ENCODE peak calls at places on chromosomes 2 and 18, in nine cellular contexts. One of them, this sample, is unnamed.

GRCh38 chr2:159982842-159983785 is 79.3 kb downstream of the PLA2R1 start:
- DNase-seq in transverse colon: no peak
- DNase-seq in K562: no peak
- DNase-seq in HepG2: no peak
- DNase-seq in ovary: no peak
- DNase-seq in H1: no peak
- DNase-seq in tibial nerve: no peak
- DNase-seq in sigmoid colon: no peak
- DNase-seq in A549: no peak
- DNase-seq in this sample: no peak

GRCh38 chr2:167196461-167197252 is 308.4 kb downstream of the XIRP2 start:
- DNase-seq in tibial nerve: peak
- DNase-seq in K562: no peak
- DNase-seq in H1: no peak
- DNase-seq in sigmoid colon: no peak
- DNase-seq in A549: no peak
- DNase-seq in HepG2: no peak
- DNase-seq in transverse colon: no peak
- DNase-seq in ovary: no peak
- DNase-seq in this sample: peak

GRCh38 chr18:48804856-48805610 is 145.7 kb downstream of the SMAD7 start:
- DNase-seq in tibial nerve: no peak
- DNase-seq in transverse colon: peak
- DNase-seq in H1: no peak
- DNase-seq in sigmoid colon: peak
- DNase-seq in A549: no peak
- DNase-seq in K562: no peak
- DNase-seq in ovary: peak
- DNase-seq in HepG2: no peak
- DNase-seq in this sample: peak

GRCh38 chr2:8241317-8241716 is 440.5 kb upstream of the ID2 start:
- DNase-seq in HepG2: peak
- DNase-seq in tibial nerve: no peak
- DNase-seq in sigmoid colon: no peak
- DNase-seq in transverse colon: no peak
- DNase-seq in ovary: no peak
- DNase-seq in K562: no peak
- DNase-seq in H1: no peak
- DNase-seq in A549: no peak
- DNase-seq in this sample: no peak

GRCh38 chr18:72376256-72376655 is 167.9 kb downstream of the CBLN2 start:
- DNase-seq in transverse colon: no peak
- DNase-seq in sigmoid colon: no peak
- DNase-seq in A549: no peak
- DNase-seq in ovary: no peak
- DNase-seq in HepG2: no peak
- DNase-seq in tibial nerve: no peak
- DNase-seq in H1: no peak
- DNase-seq in K562: no peak
- DNase-seq in this sample: no peak

GRCh38 chr18:77131100-77131651 is 1.4 kb downstream of the MBP start:
- DNase-seq in sigmoid colon: peak
- DNase-seq in H1: no peak
- DNase-seq in transverse colon: peak
- DNase-seq in ovary: peak
- DNase-seq in HepG2: no peak
- DNase-seq in A549: no peak
- DNase-seq in tibial nerve: peak
- DNase-seq in K562: no peak
- DNase-seq in this sample: peak

GRCh38 chr2:136384541-136385303 is 266.8 kb upstream of the CXCR4 start:
- DNase-seq in sigmoid colon: no peak
- DNase-seq in H1: no peak
- DNase-seq in A549: peak
- DNase-seq in K562: peak
- DNase-seq in HepG2: peak
- DNase-seq in ovary: no peak
- DNase-seq in tibial nerve: peak
- DNase-seq in transverse colon: peak
- DNase-seq in this sample: no peak

GRCh38 chr2:32485399-32485798 is 128.6 kb downstream of the BIRC6 start:
- DNase-seq in K562: no peak
- DNase-seq in ovary: no peak
- DNase-seq in transverse colon: no peak
- DNase-seq in tibial nerve: no peak
- DNase-seq in sigmoid colon: no peak
- DNase-seq in A549: no peak
- DNase-seq in H1: no peak
- DNase-seq in HepG2: no peak
- DNase-seq in this sample: no peak

GRCh38 chr2:64018715-64019082 is 529 bp downstream of the VPS54 start:
- DNase-seq in A549: no peak
- DNase-seq in K562: no peak
- DNase-seq in ovary: peak
- DNase-seq in HepG2: no peak
- DNase-seq in sigmoid colon: peak
- DNase-seq in transverse colon: peak
- DNase-seq in tibial nerve: peak
- DNase-seq in H1: no peak
- DNase-seq in this sample: peak

GRCh38 chr2:240462073-240462703 is 26.7 kb downstream of the GPC1 start:
- DNase-seq in K562: no peak
- DNase-seq in sigmoid colon: peak
- DNase-seq in A549: no peak
- DNase-seq in tibial nerve: no peak
- DNase-seq in transverse colon: peak
- DNase-seq in H1: no peak
- DNase-seq in ovary: peak
- DNase-seq in HepG2: no peak
- DNase-seq in this sample: peak

GRCh38 chr2:158598856-158599517 is 142.2 kb downstream of the PKP4 start:
- DNase-seq in transverse colon: no peak
- DNase-seq in A549: no peak
- DNase-seq in ovary: no peak
- DNase-seq in tibial nerve: no peak
- DNase-seq in HepG2: no peak
- DNase-seq in H1: no peak
- DNase-seq in K562: no peak
- DNase-seq in sigmoid colon: no peak
- DNase-seq in this sample: no peak

GRCh38 chr2:121037480-121037879 is 247.5 kb downstream of the TFCP2L1 start:
- DNase-seq in A549: no peak
- DNase-seq in H1: no peak
- DNase-seq in ovary: no peak
- DNase-seq in transverse colon: no peak
- DNase-seq in tibial nerve: no peak
- DNase-seq in HepG2: no peak
- DNase-seq in K562: no peak
- DNase-seq in sigmoid colon: no peak
- DNase-seq in this sample: peak

GRCh38 chr2:171995586-171995985 is 4.2 kb upstream of the METAP1D start:
- DNase-seq in transverse colon: no peak
- DNase-seq in H1: no peak
- DNase-seq in sigmoid colon: no peak
- DNase-seq in tibial nerve: no peak
- DNase-seq in HepG2: no peak
- DNase-seq in A549: no peak
- DNase-seq in ovary: no peak
- DNase-seq in K562: no peak
- DNase-seq in this sample: no peak

GRCh38 chr2:155815851-155816250 is 516.7 kb downstream of the NR4A2 start:
- DNase-seq in HepG2: peak
- DNase-seq in transverse colon: no peak
- DNase-seq in A549: no peak
- DNase-seq in H1: peak
- DNase-seq in ovary: no peak
- DNase-seq in tibial nerve: no peak
- DNase-seq in sigmoid colon: no peak
- DNase-seq in K562: peak
- DNase-seq in this sample: no peak
- TF ChIP-seq EP300 in HepG2: no peak
- TF ChIP-seq EP300 in transverse colon: no peak
- TF ChIP-seq EP300 in A549: no peak
- TF ChIP-seq EP300 in H1: no peak
- TF ChIP-seq EP300 in ovary: no peak
- TF ChIP-seq EP300 in tibial nerve: no peak
- TF ChIP-seq EP300 in sigmoid colon: no peak
- TF ChIP-seq EP300 in K562: no peak
- TF ChIP-seq EP300 in this sample: no peak

GRCh38 chr2:209876211-209876610 is 104.6 kb downstream of the UNC80 start:
- DNase-seq in tibial nerve: no peak
- DNase-seq in sigmoid colon: no peak
- DNase-seq in A549: no peak
- DNase-seq in K562: no peak
- DNase-seq in transverse colon: no peak
- DNase-seq in H1: no peak
- DNase-seq in ovary: no peak
- DNase-seq in HepG2: no peak
- DNase-seq in this sample: no peak

GRCh38 chr2:209875270-209875669 is 103.6 kb downstream of the UNC80 start:
- DNase-seq in transverse colon: no peak
- DNase-seq in sigmoid colon: no peak
- DNase-seq in ovary: no peak
- DNase-seq in HepG2: no peak
- DNase-seq in H1: no peak
- DNase-seq in tibial nerve: no peak
- DNase-seq in K562: no peak
- DNase-seq in A549: no peak
- DNase-seq in this sample: no peak

GRCh38 chr2:209878701-209879100 is 107.1 kb downstream of the UNC80 start:
- DNase-seq in ovary: no peak
- DNase-seq in tibial nerve: no peak
- DNase-seq in sigmoid colon: no peak
- DNase-seq in K562: no peak
- DNase-seq in transverse colon: no peak
- DNase-seq in A549: no peak
- DNase-seq in H1: no peak
- DNase-seq in HepG2: no peak
- DNase-seq in this sample: no peak
- TF ChIP-seq EP300 in ovary: no peak
- TF ChIP-seq EP300 in tibial nerve: no peak
- TF ChIP-seq EP300 in sigmoid colon: no peak
- TF ChIP-seq EP300 in K562: no peak
- TF ChIP-seq EP300 in transverse colon: no peak
- TF ChIP-seq EP300 in A549: no peak
- TF ChIP-seq EP300 in H1: no peak
- TF ChIP-seq EP300 in HepG2: no peak
- TF ChIP-seq EP300 in this sample: no peak

DNA sequence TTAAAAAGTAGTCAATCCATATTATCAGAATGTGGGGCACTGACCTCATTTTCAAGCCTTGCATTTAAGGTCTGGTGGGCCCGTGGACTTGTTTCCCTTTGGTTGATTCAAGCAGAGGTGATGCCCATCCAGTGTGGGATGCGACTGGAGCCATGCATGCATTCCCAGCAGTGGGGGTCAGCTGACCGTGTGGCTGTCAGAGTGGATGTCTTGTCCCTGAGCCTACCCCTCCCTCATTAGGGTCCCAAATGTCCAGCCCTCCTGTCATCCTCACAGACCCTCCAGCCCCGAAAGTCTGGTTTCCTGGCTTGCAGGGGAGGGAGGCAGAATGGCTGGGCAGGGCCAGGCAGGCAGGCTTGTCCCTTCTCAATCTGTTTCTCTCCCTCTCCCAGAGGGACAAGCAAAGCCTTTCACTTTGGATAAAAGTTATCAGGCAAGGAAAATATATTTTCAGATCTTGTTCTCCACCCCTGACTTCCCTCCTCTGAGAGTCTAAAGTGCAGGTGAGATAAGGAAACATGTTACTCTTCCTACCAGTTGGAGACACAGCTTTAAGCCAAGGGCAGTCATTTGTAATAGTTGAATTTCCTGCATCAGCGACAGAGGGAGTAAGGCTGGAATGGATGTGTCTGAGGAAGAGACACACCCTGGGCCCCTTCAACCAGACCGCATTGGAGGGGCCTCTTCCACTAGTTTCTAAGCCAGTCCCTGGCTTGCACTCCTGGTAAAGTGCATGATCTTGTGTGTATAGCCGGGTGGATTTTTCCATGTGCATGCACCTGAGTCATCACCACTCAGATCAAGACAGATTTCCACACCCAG is 67.1 kb upstream of the SH3RF3 start:
- DNase-seq in sigmoid colon: no peak
- DNase-seq in ovary: no peak
- DNase-seq in H1: no peak
- DNase-seq in transverse colon: no peak
- DNase-seq in K562: no peak
- DNase-seq in HepG2: no peak
- DNase-seq in tibial nerve: no peak
- DNase-seq in A549: no peak
- DNase-seq in this sample: no peak
- TF ChIP-seq EP300 in sigmoid colon: no peak
- TF ChIP-seq EP300 in ovary: no peak
- TF ChIP-seq EP300 in H1: no peak
- TF ChIP-seq EP300 in transverse colon: no peak
- TF ChIP-seq EP300 in K562: no peak
- TF ChIP-seq EP300 in HepG2: no peak
- TF ChIP-seq EP300 in tibial nerve: no peak
- TF ChIP-seq EP300 in A549: no peak
- TF ChIP-seq EP300 in this sample: no peak

GRCh38 chr2:203574824-203575223 is 39.7 kb upstream of the RAPH1 start:
- DNase-seq in ovary: no peak
- DNase-seq in HepG2: no peak
- DNase-seq in transverse colon: no peak
- DNase-seq in sigmoid colon: no peak
- DNase-seq in H1: no peak
- DNase-seq in tibial nerve: no peak
- DNase-seq in K562: no peak
- DNase-seq in A549: no peak
- DNase-seq in this sample: no peak

GRCh38 chr2:203569677-203570316 is 34.7 kb upstream of the RAPH1 start:
- DNase-seq in H1: no peak
- DNase-seq in HepG2: no peak
- DNase-seq in tibial nerve: no peak
- DNase-seq in transverse colon: no peak
- DNase-seq in ovary: no peak
- DNase-seq in A549: no peak
- DNase-seq in K562: no peak
- DNase-seq in sigmoid colon: no peak
- DNase-seq in this sample: no peak

GRCh38 chr2:203567786-203568185 is 32.7 kb upstream of the RAPH1 start:
- DNase-seq in H1: no peak
- DNase-seq in HepG2: no peak
- DNase-seq in A549: no peak
- DNase-seq in ovary: no peak
- DNase-seq in tibial nerve: no peak
- DNase-seq in sigmoid colon: no peak
- DNase-seq in transverse colon: no peak
- DNase-seq in K562: no peak
- DNase-seq in this sample: no peak

DNA sequence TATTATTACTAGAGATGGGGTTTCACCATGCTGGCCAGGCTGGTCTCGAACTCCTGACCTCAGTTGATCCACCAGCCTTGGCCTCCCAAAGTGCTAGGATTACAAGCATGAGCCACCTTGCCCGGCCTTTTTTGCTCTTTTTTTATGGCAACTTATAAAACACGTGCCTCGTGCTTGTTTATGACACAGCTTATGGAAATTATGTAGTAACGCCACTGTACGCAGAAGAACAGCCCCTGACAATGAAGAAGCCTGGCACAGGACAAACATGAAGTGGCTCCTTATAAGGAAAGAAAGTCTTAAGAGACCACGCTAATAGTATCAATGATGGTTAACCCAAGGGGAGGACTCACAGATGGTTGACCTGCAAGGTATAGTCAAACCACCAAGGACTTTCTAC is 37.2 kb upstream of the RAPH1 start:
- DNase-seq in H1: no peak
- DNase-seq in HepG2: no peak
- DNase-seq in sigmoid colon: no peak
- DNase-seq in K562: no peak
- DNase-seq in A549: no peak
- DNase-seq in transverse colon: no peak
- DNase-seq in tibial nerve: no peak
- DNase-seq in ovary: no peak
- DNase-seq in this sample: no peak
- TF ChIP-seq EP300 in H1: no peak
- TF ChIP-seq EP300 in HepG2: no peak
- TF ChIP-seq EP300 in sigmoid colon: no peak
- TF ChIP-seq EP300 in K562: no peak
- TF ChIP-seq EP300 in A549: no peak
- TF ChIP-seq EP300 in transverse colon: no peak
- TF ChIP-seq EP300 in tibial nerve: no peak
- TF ChIP-seq EP300 in ovary: no peak
- TF ChIP-seq EP300 in this sample: no peak